ENCODE peak calls at places on chromosomes 1 and 21, in nine cellular contexts. V is HFF-Myc; D is stimulated activated CD4-positive, alpha-beta T cell treated with anti-CD3 and anti-CD28 coated beads, Interleukin-15, amount 100 ng/mL, for 24 hours; Y is activated CD8-positive, alpha-beta memory T cell treated with anti-CD3 and anti-CD28 coated beads for 48 hours; I is left ventricle myocardium inferior; O is uterus; P is dermis blood vessel endothelial cell; J is activated T-helper 1 cell treated with anti-CD3 and anti-CD28 coated beads, Interleukin-2, amount 50 U/mL, for 16 hours; S is nephron progenitor cell. E is an unnamed sample.

GRCh38 chr1:203081465-203082355 is 4.1 kb downstream of the MYOG start:
- DNase-seq in J (no peak), S (no peak), D (no peak), V (no peak), P (no peak), Y (no peak), I (no peak), O (no peak), E (no peak)

GRCh38 chr21:35002879-35003722 is 46.0 kb downstream of the RUNX1 start:
- DNase-seq in Y (no peak), P (no peak), O (no peak), J (no peak), V (no peak), I (no peak), D (no peak), S (no peak), E (no peak)

GRCh38 chr1:189149547-189150375 is 1327.9 kb downstream of the BRINP3 start:
- DNase-seq in P (no peak), V (no peak), J (no peak), Y (no peak), I (no peak), O (no peak), D (no peak), S (no peak), E (no peak)

GRCh38 chr1:10728595-10729410 is 67.6 kb downstream of the CASZ1 start:
- DNase-seq in V (no peak), D (no peak), I (no peak), Y (no peak), J (no peak), S (peak), O (no peak), P (no peak), E (no peak)

GRCh38 chr1:173914366-173914871 is 2.7 kb downstream of the SERPINC1 start:
- DNase-seq in Y (no peak), J (no peak), V (peak), P (peak), O (no peak), I (no peak), S (peak), D (peak), E (peak)

GRCh38 chr1:21216835-21217811 is 40.4 kb upstream of the EIF4G3 start:
- DNase-seq in D (peak), P (peak), O (peak), S (peak), V (no peak), I (no peak), Y (peak), J (peak), E (peak)

GRCh38 chr1:98210064-98210463 is 289.2 kb upstream of the DPYD start:
- DNase-seq in Y (no peak), I (no peak), D (no peak), J (no peak), O (no peak), V (peak), P (peak), S (no peak), E (no peak)

GRCh38 chr1:175132456-175132855 is 60.1 kb downstream of the KIAA0040 start:
- DNase-seq in S (no peak), I (no peak), D (no peak), J (no peak), Y (no peak), P (no peak), O (no peak), V (no peak), E (no peak)

GRCh38 chr21:17436626-17437111 is 76.2 kb upstream of the CXADR start:
- DNase-seq in S (no peak), O (no peak), J (no peak), D (no peak), I (no peak), P (no peak), Y (no peak), V (no peak), E (peak)

GRCh38 chr1:235416662-235417049 is 49.4 kb downstream of the TBCE start:
- DNase-seq in P (no peak), V (no peak), Y (no peak), O (no peak), J (no peak), I (no peak), D (no peak), S (no peak), E (no peak)

GRCh38 chr1:225250432-225250831 is 177.4 kb downstream of the LBR start:
- DNase-seq in S (no peak), I (no peak), O (no peak), P (no peak), Y (no peak), V (no peak), J (no peak), D (no peak), E (no peak)

GRCh38 chr1:175656416-175656815 is 87.0 kb downstream of the TNR start:
- DNase-seq in Y (no peak), P (no peak), S (no peak), D (no peak), V (no peak), O (no peak), I (no peak), J (no peak), E (no peak)

GRCh38 chr1:229599218-229599812 is 26.6 kb downstream of the TAF5L start:
- DNase-seq in V (no peak), D (no peak), Y (no peak), I (no peak), S (no peak), P (no peak), J (no peak), O (no peak), E (no peak)

GRCh38 chr1:10288059-10288615 is 77.8 kb downstream of the KIF1B start:
- DNase-seq in V (no peak), Y (no peak), O (no peak), J (no peak), D (no peak), S (no peak), P (no peak), I (no peak), E (no peak)

GRCh38 chr1:19765623-19766022 is 34.1 kb downstream of the TMCO4 start:
- DNase-seq in Y (no peak), I (no peak), D (peak), V (peak), J (peak), O (no peak), S (peak), P (peak), E (no peak)

GRCh38 chr1:45883633-45884032 is 80.2 kb downstream of the MAST2 start:
- DNase-seq in Y (no peak), J (no peak), O (no peak), I (no peak), P (no peak), V (no peak), S (no peak), D (no peak), E (no peak)

GRCh38 chr1:64246294-64246917 is 43.0 kb downstream of the UBE2U start:
- DNase-seq in S (no peak), I (no peak), J (no peak), V (no peak), D (no peak), Y (no peak), P (peak), O (no peak), E (no peak)

GRCh38 chr1:154463512-154463990 is 38.5 kb upstream of the TDRD10 start:
- DNase-seq in S (no peak), V (no peak), D (peak), O (no peak), I (no peak), P (peak), Y (no peak), J (peak), E (no peak)

E was measured in HEK293T.